ENCODE peak calls at places on chromosomes 7 and 10, in nine cellular contexts. One of them, this sample, is unnamed.

GRCh38 chr7:132882714-132883428 is 199.0 kb downstream of the CHCHD3 start:
- DNase-seq in omental fat pad: no peak
- DNase-seq in EH: no peak
- DNase-seq in NCI-H1105: no peak
- DNase-seq in heart left ventricle: no peak
- DNase-seq in kidney: no peak
- DNase-seq in HT1080: no peak
- DNase-seq in GM20000: no peak
- DNase-seq in GOT3: no peak
- DNase-seq in this sample: no peak

GRCh38 chr7:79770970-79771369 is 317.5 kb upstream of the MAGI2 start:
- DNase-seq in EH: no peak
- DNase-seq in NCI-H1105: no peak
- DNase-seq in HT1080: no peak
- DNase-seq in heart left ventricle: no peak
- DNase-seq in omental fat pad: no peak
- DNase-seq in kidney: no peak
- DNase-seq in GM20000: no peak
- DNase-seq in GOT3: no peak
- DNase-seq in this sample: no peak

GRCh38 chr10:113958631-113959382 is 84.9 kb upstream of the ADRB1 start:
- DNase-seq in omental fat pad: no peak
- DNase-seq in NCI-H1105: no peak
- DNase-seq in GM20000: no peak
- DNase-seq in heart left ventricle: peak
- DNase-seq in kidney: peak
- DNase-seq in HT1080: peak
- DNase-seq in EH: peak
- DNase-seq in GOT3: peak
- DNase-seq in this sample: no peak

GRCh38 chr10:132861116-132861691 is 75.3 kb upstream of the NKX6-2 start:
- DNase-seq in NCI-H1105: no peak
- DNase-seq in GOT3: no peak
- DNase-seq in HT1080: no peak
- DNase-seq in omental fat pad: no peak
- DNase-seq in heart left ventricle: peak
- DNase-seq in EH: no peak
- DNase-seq in kidney: peak
- DNase-seq in GM20000: no peak
- DNase-seq in this sample: peak

GRCh38 chr7:120996333-120996982 is 7.9 kb downstream of the CPED1 start:
- DNase-seq in heart left ventricle: peak
- DNase-seq in HT1080: peak
- DNase-seq in GM20000: no peak
- DNase-seq in kidney: no peak
- DNase-seq in NCI-H1105: peak
- DNase-seq in EH: peak
- DNase-seq in omental fat pad: peak
- DNase-seq in GOT3: no peak
- DNase-seq in this sample: peak

GRCh38 chr10:75707080-75707840 is 275.8 kb downstream of the LRMDA start:
- DNase-seq in NCI-H1105: no peak
- DNase-seq in HT1080: no peak
- DNase-seq in kidney: no peak
- DNase-seq in GM20000: no peak
- DNase-seq in GOT3: no peak
- DNase-seq in omental fat pad: no peak
- DNase-seq in heart left ventricle: no peak
- DNase-seq in EH: no peak
- DNase-seq in this sample: no peak

GRCh38 chr7:44079221-44080021 is 2.9 kb downstream of the POLM start:
- DNase-seq in EH: no peak
- DNase-seq in heart left ventricle: peak
- DNase-seq in HT1080: no peak
- DNase-seq in kidney: peak
- DNase-seq in NCI-H1105: no peak
- DNase-seq in omental fat pad: no peak
- DNase-seq in GOT3: no peak
- DNase-seq in GM20000: no peak
- DNase-seq in this sample: no peak

GRCh38 chr10:23558361-23558799 is 119.5 kb downstream of the OTUD1 start:
- DNase-seq in NCI-H1105: no peak
- DNase-seq in GOT3: no peak
- DNase-seq in EH: no peak
- DNase-seq in kidney: no peak
- DNase-seq in HT1080: no peak
- DNase-seq in heart left ventricle: no peak
- DNase-seq in omental fat pad: no peak
- DNase-seq in GM20000: no peak
- DNase-seq in this sample: no peak

GRCh38 chr7:75624134-75624832 is 114.5 kb downstream of the HIP1 start:
- DNase-seq in kidney: peak
- DNase-seq in heart left ventricle: peak
- DNase-seq in HT1080: no peak
- DNase-seq in GOT3: no peak
- DNase-seq in NCI-H1105: no peak
- DNase-seq in GM20000: no peak
- DNase-seq in omental fat pad: no peak
- DNase-seq in EH: peak
- DNase-seq in this sample: peak

GRCh38 chr7:140165422-140165821 is 11.4 kb downstream of the KDM7A start:
- DNase-seq in kidney: no peak
- DNase-seq in omental fat pad: no peak
- DNase-seq in heart left ventricle: no peak
- DNase-seq in HT1080: peak
- DNase-seq in GOT3: no peak
- DNase-seq in NCI-H1105: no peak
- DNase-seq in GM20000: no peak
- DNase-seq in EH: peak
- DNase-seq in this sample: no peak

GRCh38 chr7:23418046-23418445 is 52.2 kb downstream of the IGF2BP3 start:
- DNase-seq in kidney: no peak
- DNase-seq in EH: peak
- DNase-seq in heart left ventricle: no peak
- DNase-seq in omental fat pad: no peak
- DNase-seq in HT1080: no peak
- DNase-seq in NCI-H1105: no peak
- DNase-seq in GM20000: no peak
- DNase-seq in GOT3: no peak
- DNase-seq in this sample: no peak

GRCh38 chr10:127346604-127347003 is 150.2 kb upstream of the INSYN2A start:
- DNase-seq in HT1080: no peak
- DNase-seq in GOT3: no peak
- DNase-seq in omental fat pad: no peak
- DNase-seq in EH: no peak
- DNase-seq in kidney: no peak
- DNase-seq in GM20000: peak
- DNase-seq in heart left ventricle: no peak
- DNase-seq in NCI-H1105: no peak
- DNase-seq in this sample: no peak

GRCh38 chr7:51249991-51250390 is 66.6 kb downstream of the COBL start:
- DNase-seq in kidney: no peak
- DNase-seq in heart left ventricle: no peak
- DNase-seq in omental fat pad: no peak
- DNase-seq in NCI-H1105: no peak
- DNase-seq in GM20000: no peak
- DNase-seq in GOT3: no peak
- DNase-seq in EH: no peak
- DNase-seq in HT1080: no peak
- DNase-seq in this sample: no peak

GRCh38 chr10:70835895-70836294 is 20.1 kb downstream of the SGPL1 start:
- DNase-seq in NCI-H1105: no peak
- DNase-seq in EH: peak
- DNase-seq in GM20000: no peak
- DNase-seq in heart left ventricle: no peak
- DNase-seq in GOT3: no peak
- DNase-seq in omental fat pad: no peak
- DNase-seq in HT1080: no peak
- DNase-seq in kidney: no peak
- DNase-seq in this sample: no peak

GRCh38 chr7:30973791-30974604 is 10.2 kb downstream of the GHRHR start:
- DNase-seq in GM20000: no peak
- DNase-seq in GOT3: no peak
- DNase-seq in NCI-H1105: no peak
- DNase-seq in kidney: no peak
- DNase-seq in EH: no peak
- DNase-seq in heart left ventricle: no peak
- DNase-seq in omental fat pad: no peak
- DNase-seq in HT1080: no peak
- DNase-seq in this sample: peak

GRCh38 chr10:95513941-95514392 is 47.2 kb downstream of the SORBS1 start:
- DNase-seq in GM20000: no peak
- DNase-seq in EH: peak
- DNase-seq in heart left ventricle: peak
- DNase-seq in omental fat pad: no peak
- DNase-seq in NCI-H1105: no peak
- DNase-seq in GOT3: no peak
- DNase-seq in HT1080: peak
- DNase-seq in kidney: no peak
- DNase-seq in this sample: peak